ENCODE peak calls at places on chromosomes 12 and 14, in five cellular contexts. O is HCT116, S is heart right ventricle, I is upper lobe of left lung, A is RWPE2. B is an unnamed sample.

GRCh38 chr12:9669534-9669933 is at the start of gene CLEC2D:
- ATAC-seq in S (no peak), O (no peak), I (no peak), A (no peak), B (no peak)

GRCh38 chr12:104941454-104941853 is 16.6 kb downstream of the SLC41A2 start:
- ATAC-seq in O (no peak), S (no peak), I (no peak), A (no peak), B (no peak)

GRCh38 chr12:128820723-128821432 is 2.9 kb downstream of the SLC15A4 start:
- ATAC-seq in A (no peak), O (no peak), I (peak), S (peak), B (no peak)

GRCh38 chr14:88681755-88682494 is 110.8 kb downstream of the EML5 start:
- ATAC-seq in O (no peak), A (no peak), I (no peak), S (no peak), B (no peak)

GRCh38 chr14:25411933-25412757 is 362.2 kb upstream of the STXBP6 start:
- ATAC-seq in O (no peak), I (no peak), A (peak), S (no peak), B (no peak)

GRCh38 chr14:63470877-63471565 is 72.2 kb downstream of the PPP2R5E start:
- ATAC-seq in A (peak), S (no peak), I (peak), O (peak), B (peak)

GRCh38 chr12:113425960-113426453 is 3.8 kb downstream of the SDSL start:
- ATAC-seq in A (no peak), O (no peak), I (no peak), S (no peak), B (no peak)

GRCh38 chr12:10408842-10409241 is 715 bp downstream of the KLRC4 start:
- ATAC-seq in I (no peak), O (no peak), A (no peak), S (no peak), B (no peak)

GRCh38 chr12:23108957-23109356 is 484.0 kb downstream of the ETNK1 start:
- ATAC-seq in A (no peak), I (no peak), O (no peak), S (no peak), B (no peak)

GRCh38 chr14:74472590-74472989 is 20.5 kb downstream of the NPC2 start:
- ATAC-seq in A (no peak), O (no peak), I (no peak), S (no peak), B (no peak)

GRCh38 chr14:73613046-73613383 is 698 bp downstream of the ACOT6 start:
- ATAC-seq in A (no peak), I (no peak), O (peak), S (peak), B (peak)

GRCh38 chr12:51087818-51088217 is 4.4 kb upstream of the CSRNP2 start:
- ATAC-seq in I (no peak), A (no peak), O (no peak), S (no peak), B (no peak)

GRCh38 chr12:51672334-51672733 is 81.3 kb downstream of the SCN8A start:
- ATAC-seq in I (no peak), S (no peak), A (no peak), O (no peak), B (no peak)

GRCh38 chr14:39467889-39468524 is 35.8 kb upstream of the FBXO33 start:
- ATAC-seq in S (no peak), O (peak), A (peak), I (no peak), B (no peak)

GRCh38 chr14:80839743-80840142 is 101.8 kb downstream of the CEP128 start:
- ATAC-seq in S (no peak), A (no peak), O (no peak), I (no peak), B (no peak)

GRCh38 chr14:101972126-101972785 is 7.9 kb downstream of the DYNC1H1 start:
- ATAC-seq in O (peak), S (peak), A (peak), I (peak), B (peak)
- H3K4me3 ChIP-seq in O (no peak), S (peak), A (no peak), I (no peak), B (no peak)

DNA sequence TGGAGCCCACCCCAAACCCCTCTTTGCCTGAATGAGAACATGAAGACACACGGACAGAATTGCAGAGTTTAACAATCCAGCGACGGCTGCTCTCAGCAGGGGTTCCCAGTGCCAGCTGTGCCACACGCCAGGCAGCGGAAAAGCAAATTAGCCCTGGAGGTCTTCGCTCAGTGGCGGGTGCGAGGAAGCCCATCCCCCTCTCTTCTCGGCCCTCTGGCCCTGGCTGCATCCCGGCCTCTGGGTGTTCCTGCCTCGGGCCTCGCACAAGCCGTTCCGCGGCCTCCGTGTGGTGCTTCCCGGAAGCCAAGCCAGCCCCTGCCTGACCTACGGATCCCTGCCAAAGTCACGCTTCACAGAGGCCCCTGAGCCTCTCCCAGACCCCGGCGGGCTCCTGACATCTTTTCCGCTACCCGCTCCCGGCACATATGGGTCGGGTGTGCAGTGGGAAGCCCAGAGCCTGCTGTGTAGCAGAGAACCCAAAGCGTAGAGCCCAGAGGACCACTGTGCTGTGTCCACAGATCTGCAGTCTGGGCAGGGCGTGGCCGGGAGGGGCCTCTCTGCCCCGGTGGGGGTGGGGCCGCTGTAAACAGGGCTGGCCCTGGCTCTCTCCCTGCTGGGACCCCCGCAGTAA is 70.7 kb upstream of the GALNT9 start:
- ATAC-seq in O (no peak), S (no peak), I (no peak), A (no peak), B (no peak)
- H3K4me3 ChIP-seq in O (no peak), S (no peak), I (no peak), A (no peak), B (no peak)

GRCh38 chr14:50603565-50603964 is 43.6 kb downstream of the ATL1 start:
- ATAC-seq in A (no peak), S (no peak), O (no peak), I (no peak), B (no peak)
- H3K4me3 ChIP-seq in A (no peak), S (no peak), O (no peak), I (no peak), B (no peak)

DNA sequence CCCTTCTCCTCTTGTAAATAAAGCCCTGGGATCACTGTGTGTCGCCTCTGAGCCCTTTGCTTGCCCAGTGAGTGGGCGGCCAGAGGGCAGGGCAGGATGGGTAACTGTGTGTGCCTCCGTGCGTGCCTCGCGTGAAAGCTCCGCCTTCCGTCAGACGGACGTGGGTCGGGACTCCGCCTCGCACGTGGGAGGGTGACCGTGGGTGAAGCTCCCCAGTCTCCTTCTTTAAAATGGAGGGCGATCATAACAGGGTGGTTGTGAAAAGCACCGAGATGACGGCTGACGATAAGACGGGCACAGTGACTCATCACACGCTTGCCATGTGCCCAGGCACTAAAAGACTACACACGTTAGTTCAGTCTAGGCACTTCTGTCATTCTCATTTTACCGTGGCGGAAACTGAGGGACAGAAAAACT is 9.2 kb downstream of the PHB2 start:
- ATAC-seq in S (peak), O (peak), I (peak), A (no peak), B (no peak)
- H3K4me3 ChIP-seq in S (peak), O (peak), I (peak), A (peak), B (peak)

DNA sequence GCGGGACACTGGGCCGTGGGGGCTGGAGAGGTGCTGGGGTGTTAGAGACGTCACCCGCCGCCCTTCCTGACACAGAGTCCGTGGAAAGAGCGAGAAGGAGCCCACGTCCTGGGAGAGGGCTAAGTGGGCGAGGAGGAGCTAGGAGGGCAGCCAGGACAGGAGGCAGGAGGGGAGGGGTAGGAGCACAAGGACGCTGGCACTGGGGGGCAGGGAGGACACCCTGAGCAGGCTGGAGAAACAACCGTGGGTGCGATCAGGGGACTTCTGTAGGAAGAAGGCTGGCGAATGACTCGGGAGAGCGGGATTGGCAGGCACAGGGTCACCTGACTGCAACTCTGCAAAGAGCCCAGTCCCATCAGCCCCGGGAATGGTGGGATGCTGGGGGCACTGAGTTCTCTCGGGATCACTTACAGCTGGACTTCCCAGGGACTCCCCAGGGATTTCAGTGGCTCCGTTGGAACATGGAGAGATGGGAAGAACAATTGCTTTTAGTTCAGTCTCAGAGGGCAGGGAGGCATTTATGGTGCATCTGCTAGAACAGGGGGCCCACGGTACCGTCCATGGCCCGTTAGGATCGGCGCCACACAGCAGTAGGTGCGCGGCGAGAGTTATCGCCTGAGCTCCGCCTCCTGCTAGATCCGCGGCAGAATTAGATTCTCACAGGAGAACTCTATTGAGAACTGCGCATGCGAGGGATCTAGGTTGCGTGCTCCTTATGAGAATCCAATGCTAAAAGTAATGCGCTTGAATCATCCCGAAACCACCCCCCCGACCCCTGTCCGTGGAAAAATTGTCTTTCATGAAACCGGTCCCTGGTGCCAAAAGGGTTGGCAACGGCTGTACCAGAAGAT is 24.3 kb downstream of the UBR7 start:
- ATAC-seq in O (no peak), I (no peak), S (peak), A (peak), B (peak)
- H3K4me3 ChIP-seq in O (no peak), I (peak), S (peak), A (peak), B (peak)

GRCh38 chr12:30694412-30694955 is 1.2 kb downstream of the IPO8 start:
- ATAC-seq in O (no peak), I (no peak), S (no peak), A (no peak), B (no peak)

GRCh38 chr12:30687265-30687986 is 8.2 kb downstream of the IPO8 start:
- ATAC-seq in S (no peak), I (no peak), O (no peak), A (no peak), B (no peak)

GRCh38 chr12:30694971-30695326 is 720 bp downstream of the IPO8 start:
- ATAC-seq in I (peak), S (peak), A (peak), O (peak), B (peak)

GRCh38 chr12:30692470-30692869 is 3.2 kb downstream of the IPO8 start:
- ATAC-seq in O (no peak), I (no peak), A (no peak), S (no peak), B (no peak)

DNA sequence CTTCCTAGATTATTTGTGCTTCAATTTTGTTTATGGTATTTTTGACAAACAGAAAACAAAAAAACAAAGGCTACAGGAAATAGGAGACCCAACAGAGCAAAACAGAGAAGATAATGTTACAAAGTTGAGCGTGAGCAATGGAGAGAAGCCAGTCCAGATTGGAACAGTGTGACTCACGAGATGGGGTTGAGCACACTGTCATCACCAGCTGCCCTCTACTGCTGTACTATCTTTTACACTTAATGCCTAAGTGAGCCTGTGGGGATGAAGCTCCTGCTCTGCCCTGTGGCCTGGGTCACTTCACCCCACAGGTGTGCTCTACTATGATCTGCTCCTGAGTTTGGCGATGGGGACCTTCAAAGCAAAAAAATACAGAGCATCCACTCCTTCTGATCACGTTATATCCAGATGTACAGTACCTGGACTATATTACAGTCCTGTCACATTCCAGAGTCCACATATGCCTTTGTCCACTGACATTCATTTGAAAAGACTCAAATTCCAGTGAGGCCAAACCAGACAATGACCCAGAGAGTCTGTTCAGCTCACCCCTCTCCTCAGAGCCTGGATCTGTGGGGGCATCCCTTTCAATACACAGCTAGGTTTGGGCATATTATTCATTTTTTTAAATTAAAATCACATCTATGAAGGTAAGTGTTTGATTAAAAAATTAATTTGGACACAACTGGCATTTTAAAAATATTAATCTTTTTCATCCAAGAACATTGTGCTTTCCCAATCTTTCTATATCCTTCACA is 4.4 kb downstream of the IPO8 start:
- ATAC-seq in S (no peak), O (peak), A (peak), I (no peak), B (no peak)
- H3K4me3 ChIP-seq in S (no peak), O (no peak), A (no peak), I (no peak), B (no peak)

DNA sequence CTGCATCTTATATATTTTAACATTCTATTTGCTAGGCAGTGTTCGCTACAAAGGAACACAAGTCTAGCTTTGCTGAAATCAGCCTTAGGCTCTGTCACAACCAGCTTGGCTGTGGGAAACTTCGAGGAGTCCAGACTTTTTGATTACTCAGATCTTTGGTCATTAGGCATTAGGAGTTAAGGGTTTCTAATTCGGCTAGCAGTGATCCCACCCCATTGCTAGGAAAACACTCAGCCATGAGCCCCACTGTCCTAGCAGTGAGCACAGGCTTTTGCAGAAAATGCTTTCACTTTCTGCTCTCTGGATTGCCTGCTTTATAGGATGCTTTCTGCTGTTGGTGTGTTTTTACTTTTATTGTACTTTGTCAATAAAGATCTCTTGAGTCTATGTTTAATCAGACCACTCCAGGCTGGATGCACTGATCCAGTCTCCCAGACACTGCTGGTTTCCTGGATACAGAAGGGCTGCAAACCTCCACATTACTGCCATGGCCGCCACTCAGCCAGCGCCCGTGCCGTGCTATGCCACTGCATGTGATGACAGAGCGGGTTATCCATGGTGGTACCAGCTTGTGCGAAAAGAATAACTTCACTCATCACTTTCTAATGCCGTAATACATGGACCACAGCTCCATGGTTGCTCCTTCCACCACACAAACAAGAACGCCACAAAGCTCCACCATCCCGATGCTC is 41.0 kb upstream of the PYGL start:
- ATAC-seq in I (no peak), S (no peak), O (no peak), A (no peak), B (no peak)
- H3K4me3 ChIP-seq in I (no peak), S (no peak), O (no peak), A (no peak), B (no peak)

GRCh38 chr12:123747309-123747708 is 14.8 kb upstream of the DNAH10 start:
- ATAC-seq in S (no peak), I (no peak), O (no peak), A (no peak), B (no peak)
- H3K4me3 ChIP-seq in S (no peak), I (no peak), O (no peak), A (no peak), B (no peak)

GRCh38 chr12:108320503-108321293 is 18.4 kb downstream of the CMKLR1 start:
- ATAC-seq in S (no peak), I (no peak), A (no peak), O (peak), B (no peak)
- H3K4me3 ChIP-seq in S (no peak), I (no peak), A (no peak), O (no peak), B (no peak)

GRCh38 chr12:40107098-40107802 is 1.4 kb upstream of the SLC2A13 start:
- ATAC-seq in S (peak), O (peak), A (peak), I (peak), B (peak)
- H3K4me3 ChIP-seq in S (peak), O (peak), A (peak), I (peak), B (peak)

B was measured in gastroesophageal sphincter.